ENCODE peak calls at places on chromosome 17, in eight cellular contexts. Q is astrocyte; W is ELR; R is activated T-helper 1 cell treated with anti-CD3 and anti-CD28 coated beads, Interleukin-2, amount 50 U/mL, for 16 hours; A is stimulated activated naive CD8-positive, alpha-beta T cell treated with anti-CD3 and anti-CD28 coated beads, Interleukin-15, amount 100 ng/mL, for 72 hours; O is GOT3; B is T-helper 1 cell; G is activated T-cell treated with anti-CD3 and anti-CD28 coated beads for 1 hour. U is an unnamed sample.

GRCh38 chr17:47801906-47802305 is 19.7 kb downstream of the OSBPL7 start:
- DNase-seq in G (no peak), R (no peak), A (no peak), W (no peak), O (no peak), Q (no peak), B (no peak), U (no peak)

GRCh38 chr17:15171433-15172047 is 93.6 kb downstream of the PMP22 start:
- DNase-seq in R (no peak), W (peak; percentile 75), O (no peak), G (no peak), Q (peak; percentile 36), B (no peak), A (peak; percentile 24), U (peak; percentile 83)

GRCh38 chr17:27549251-27549919 is 81.6 kb upstream of the LGALS9 start:
- DNase-seq in O (no peak), B (no peak), G (no peak), W (no peak), R (no peak), A (no peak), Q (no peak), U (no peak)

GRCh38 chr17:71192848-71193247 is 928.0 kb upstream of the SOX9 start:
- DNase-seq in B (no peak), Q (no peak), A (no peak), O (no peak), W (no peak), R (no peak), G (no peak), U (no peak)

GRCh38 chr17:18235743-18236256 is 10.4 kb downstream of the LLGL1 start:
- DNase-seq in W (peak; percentile 95), Q (peak; percentile 67), A (no peak), O (no peak), B (no peak), G (no peak), R (no peak), U (peak; percentile 93)

GRCh38 chr17:48095611-48096010 is 5.7 kb downstream of the CBX1 start:
- DNase-seq in R (no peak), W (no peak), G (no peak), O (no peak), A (no peak), B (no peak), Q (no peak), U (no peak)

GRCh38 chr17:44935116-44935515 is 12.5 kb downstream of the KIF18B start:
- DNase-seq in W (no peak), B (no peak), R (no peak), A (no peak), G (no peak), Q (no peak), O (no peak), U (no peak)

GRCh38 chr17:65359016-65359415 is 202.4 kb downstream of the AXIN2 start:
- DNase-seq in Q (peak; percentile 90), R (no peak), A (peak; percentile 38), O (no peak), W (peak; percentile 96), B (no peak), G (no peak), U (peak; percentile 90)

GRCh38 chr17:63699638-63700527 is at the start of gene LIMD2:
- DNase-seq in A (peak; percentile 80), Q (no peak), B (peak; percentile 80), W (peak; percentile 51), R (peak; percentile 78), O (no peak), G (peak; percentile 83), U (peak; percentile 74)

GRCh38 chr17:74610108-74610507 is 13.4 kb downstream of the CD300E start:
- DNase-seq in A (no peak), G (no peak), Q (no peak), W (no peak), O (no peak), B (no peak), R (no peak), U (no peak)

GRCh38 chr17:80441598-80442304 is 26.8 kb downstream of the ENDOV start:
- DNase-seq in W (no peak), B (no peak), A (no peak), R (no peak), Q (no peak), O (no peak), G (no peak), U (no peak)

GRCh38 chr17:6454495-6455320 is 10.5 kb downstream of the PIMREG start:
- DNase-seq in O (no peak), A (no peak), W (no peak), B (no peak), R (no peak), G (no peak), Q (no peak), U (no peak)

GRCh38 chr17:511001-511690 is 158.5 kb upstream of the RPH3AL start:
- DNase-seq in O (no peak), Q (peak; percentile 76), G (no peak), A (no peak), B (no peak), W (peak; percentile 68), R (no peak), U (no peak)

GRCh38 chr17:40023590-40024292 is 8.5 kb downstream of the CSF3 start:
- DNase-seq in W (peak; percentile 53), B (no peak), R (no peak), A (no peak), G (no peak), Q (no peak), O (no peak), U (peak; percentile 71)

GRCh38 chr17:43983515-43984411 is 20.7 kb upstream of the NAGS start:
- DNase-seq in G (no peak), B (no peak), Q (no peak), W (peak; percentile 50), O (no peak), R (no peak), A (peak; percentile 23), U (no peak)

GRCh38 chr17:79844869-79845600 is 5.8 kb upstream of the CBX4 start:
- DNase-seq in O (no peak), G (peak; percentile 37), Q (no peak), W (peak; percentile 62), R (peak; percentile 38), B (no peak), A (peak; percentile 68), U (peak; percentile 49)

GRCh38 chr17:49984283-49984682 is 10.7 kb downstream of the DLX3 start:
- DNase-seq in A (no peak), Q (no peak), W (no peak), O (no peak), B (no peak), G (no peak), R (no peak), U (no peak)

GRCh38 chr17:75681289-75681688 is 14.2 kb downstream of the SAP30BP start:
- DNase-seq in A (no peak), R (no peak), W (peak; percentile 81), Q (peak; percentile 75), B (no peak), O (no peak), G (no peak), U (peak; percentile 48)

GRCh38 chr17:78495634-78496033 is 81.6 kb downstream of the DNAH17 start:
- DNase-seq in O (no peak), Q (no peak), W (no peak), B (no peak), R (no peak), A (no peak), G (no peak), U (no peak)